ENCODE peak calls at places on chromosomes 5 and 9, in nine cellular contexts. W is activated CD4-positive, CD25-positive, alpha-beta regulatory T cell; Z is left lung; Y is PC-9; F is lower leg skin; C is AG09319; U is activated CD4-positive, alpha-beta T cell treated with anti-CD3 and anti-CD28 coated beads for 36 hours; D is cardiac fibroblast; A is OCI-LY7. G is an unnamed sample.
A peak's percentile ranks its signal among the peaks of the same experiment; 100 is the strongest.

GRCh38 chr9:6590329-6590728 is 55.2 kb downstream of the GLDC start:
- DNase-seq in W (no peak), Z (no peak), Y (no peak), F (no peak), C (no peak), U (no peak), D (no peak), A (no peak), G (no peak)

GRCh38 chr5:54344653-54345052 is 34.3 kb upstream of the ARL15 start:
- DNase-seq in W (no peak), Z (no peak), Y (no peak), F (no peak), C (no peak), U (no peak), D (no peak), A (no peak), G (no peak)

GRCh38 chr5:1414311-1415058 is 30.8 kb downstream of the SLC6A3 start:
- DNase-seq in W (no peak), Z (peak; percentile 65), Y (no peak), F (no peak), C (no peak), U (no peak), D (no peak), A (peak; percentile 56), G (no peak)

GRCh38 chr9:108534741-108535140 is 321.0 kb downstream of the ACTL7B start:
- DNase-seq in W (no peak), Z (no peak), Y (peak; percentile 66), F (no peak), C (peak; percentile 54), U (no peak), D (peak; percentile 77), A (no peak), G (no peak)

GRCh38 chr9:113343732-113344231 is 3.7 kb upstream of the WDR31 start:
- DNase-seq in W (no peak), Z (no peak), Y (no peak), F (peak; percentile 88), C (no peak), U (peak; percentile 37), D (peak; percentile 25), A (no peak), G (peak; percentile 96)

GRCh38 chr9:136309101-136309801 is 5.4 kb upstream of the CCDC187 start:
- DNase-seq in W (no peak), Z (peak; percentile 63), Y (no peak), F (no peak), C (no peak), U (no peak), D (no peak), A (no peak), G (no peak)

GRCh38 chr5:167389537-167389936 is 901.9 kb upstream of the WWC1 start:
- DNase-seq in W (no peak), Z (no peak), Y (no peak), F (no peak), C (no peak), U (no peak), D (no peak), A (no peak), G (no peak)

GRCh38 chr5:34500236-34500836 is 155.8 kb upstream of the RAI14 start:
- DNase-seq in W (no peak), Z (no peak), Y (no peak), F (no peak), C (no peak), U (no peak), D (peak; percentile 89), A (no peak), G (no peak)

GRCh38 chr5:129135633-129136032 is 41.1 kb downstream of the ISOC1 start:
- DNase-seq in W (no peak), Z (no peak), Y (no peak), F (no peak), C (no peak), U (peak; percentile 22), D (no peak), A (peak; percentile 16), G (no peak)

GRCh38 chr5:134568761-134569725 is 43.6 kb downstream of the JADE2 start:
- DNase-seq in W (no peak), Z (peak; percentile 84), Y (no peak), F (peak; percentile 51), C (no peak), U (no peak), D (peak; percentile 77), A (no peak), G (no peak)

GRCh38 chr9:98555851-98556465 is 152.8 kb downstream of the GABBR2 start:
- DNase-seq in W (no peak), Z (no peak), Y (no peak), F (no peak), C (no peak), U (no peak), D (no peak), A (no peak), G (peak; percentile 91)

GRCh38 chr5:34538026-34538672 is 118.0 kb upstream of the RAI14 start:
- DNase-seq in W (no peak), Z (no peak), Y (no peak), F (no peak), C (no peak), U (peak; percentile 55), D (peak; percentile 61), A (no peak), G (no peak)

GRCh38 chr9:110370316-110370715 is 32.7 kb upstream of the TXNDC8 start:
- DNase-seq in W (no peak), Z (no peak), Y (peak; percentile 57), F (no peak), C (no peak), U (no peak), D (peak; percentile 51), A (no peak), G (no peak)

GRCh38 chr5:145981612-145982571 is 45.5 kb downstream of the SH3RF2 start:
- DNase-seq in W (no peak), Z (no peak), Y (peak; percentile 89), F (peak; percentile 56), C (no peak), U (no peak), D (no peak), A (no peak), G (no peak)

GRCh38 chr5:150434502-150434901 is 15.0 kb downstream of the RPS14 start:
- DNase-seq in W (no peak), Z (no peak), Y (no peak), F (no peak), C (peak; percentile 86), U (no peak), D (peak; percentile 47), A (no peak), G (no peak)

GRCh38 chr5:145874765-145875164 is 2.0 kb upstream of the GRXCR2 start:
- DNase-seq in W (no peak), Z (no peak), Y (no peak), F (no peak), C (no peak), U (no peak), D (no peak), A (no peak), G (no peak)

GRCh38 chr5:61303348-61303747 is 28.7 kb upstream of the ZSWIM6 start:
- DNase-seq in W (no peak), Z (no peak), Y (no peak), F (no peak), C (no peak), U (no peak), D (peak; percentile 39), A (no peak), G (no peak)

G was measured in esophagus muscularis mucosa.